ENCODE peak calls at places on chromosomes 12 and 14, in six cellular contexts. R is type B pancreatic cell, N is caudate nucleus, J is foreskin fibroblast, M is Caki2, Y is hypothalamus. T is an unnamed sample.

GRCh38 chr12:49403887-49404517 is 36.7 kb downstream of the SPATS2 start:
- DNase-seq in N (no peak), M (no peak), Y (no peak), J (no peak), R (no peak), T (no peak)

GRCh38 chr14:58315606-58316005 is 17.3 kb downstream of the ARID4A start:
- DNase-seq in Y (no peak), R (no peak), J (no peak), N (no peak), M (no peak), T (no peak)

GRCh38 chr12:34602213-34602940 is 580.1 kb downstream of the ALG10 start:
- DNase-seq in R (no peak), N (no peak), M (no peak), J (no peak), Y (no peak), T (no peak)

GRCh38 chr14:91061309-91061887 is 957 bp upstream of the RPS6KA5 start:
- DNase-seq in M (no peak), R (no peak), J (no peak), Y (no peak), N (no peak), T (no peak)

GRCh38 chr12:110619534-110619953 is 5.6 kb downstream of the TCTN1 start:
- DNase-seq in J (peak), R (no peak), M (no peak), Y (no peak), N (no peak), T (no peak)

GRCh38 chr12:109609256-109609821 is 35.7 kb downstream of the MVK start:
- DNase-seq in J (no peak), N (no peak), M (no peak), R (no peak), Y (no peak), T (no peak)

GRCh38 chr12:49626169-49626835 is 2.9 kb downstream of the PRPF40B start:
- DNase-seq in M (peak), J (no peak), Y (no peak), R (no peak), N (peak), T (no peak)

GRCh38 chr12:130194154-130194553 is 31.9 kb downstream of the FZD10 start:
- DNase-seq in N (no peak), R (no peak), Y (no peak), M (no peak), J (no peak), T (no peak)

GRCh38 chr12:48542300-48542928 is 17.0 kb downstream of the OR8S1 start:
- DNase-seq in N (peak), M (no peak), R (no peak), J (peak), Y (peak), T (peak)

GRCh38 chr12:57813971-57814771 is 4.4 kb downstream of the AVIL start:
- DNase-seq in N (no peak), R (no peak), J (no peak), Y (no peak), M (no peak), T (no peak)

GRCh38 chr12:8541591-8541990 is 886 bp upstream of the CLEC4E start:
- DNase-seq in N (no peak), J (no peak), R (no peak), M (no peak), Y (no peak), T (no peak)

GRCh38 chr12:11807453-11807852 is 158.0 kb downstream of the ETV6 start:
- DNase-seq in Y (no peak), J (no peak), R (no peak), N (no peak), M (no peak), T (no peak)

GRCh38 chr12:131511391-131511802 is 199.5 kb upstream of the SFSWAP start:
- DNase-seq in R (no peak), J (no peak), Y (no peak), M (peak), N (peak), T (peak)

GRCh38 chr12:19992311-19992710 is 376.0 kb upstream of the PDE3A start:
- DNase-seq in J (no peak), Y (no peak), R (no peak), M (peak), N (no peak), T (no peak)

GRCh38 chr14:88181072-88181471 is 142.0 kb downstream of the KCNK10 start:
- DNase-seq in J (no peak), R (no peak), Y (no peak), N (no peak), M (no peak), T (no peak)

GRCh38 chr12:124621296-124621660 is 53.9 kb upstream of the NCOR2 start:
- DNase-seq in R (no peak), J (no peak), M (no peak), N (no peak), Y (no peak), T (no peak)

GRCh38 chr12:52440821-52441319 is 6.7 kb upstream of the KRT75 start:
- DNase-seq in M (peak), R (no peak), Y (no peak), J (no peak), N (no peak), T (peak)

GRCh38 chr14:99754141-99755067 is 38.8 kb upstream of the EML1 start:
- DNase-seq in Y (no peak), N (no peak), R (no peak), M (no peak), J (no peak), T (no peak)

GRCh38 chr12:40055776-40056175 is 50.1 kb downstream of the SLC2A13 start:
- DNase-seq in Y (no peak), R (no peak), N (no peak), M (no peak), J (no peak), T (no peak)

GRCh38 chr14:96268426-96269358 is 12.7 kb downstream of the BDKRB1 start:
- DNase-seq in R (peak), J (peak), Y (no peak), M (peak), N (no peak), T (peak)

GRCh38 chr14:103905861-103906456 is 22.3 kb upstream of the TDRD9 start:
- DNase-seq in J (no peak), N (no peak), R (no peak), Y (no peak), M (no peak), T (no peak)

GRCh38 chr14:65141523-65141922 is 39.2 kb upstream of the MAX start:
- DNase-seq in J (no peak), N (no peak), Y (no peak), M (no peak), R (no peak), T (no peak)

GRCh38 chr14:24734917-24735500 is 101.0 kb upstream of the GZMB start:
- DNase-seq in Y (peak), R (no peak), N (peak), M (peak), J (peak), T (peak)

GRCh38 chr12:106984588-106985137 is 2.3 kb downstream of the MTERF2 start:
- DNase-seq in N (no peak), R (no peak), M (no peak), J (no peak), Y (no peak), T (no peak)

GRCh38 chr12:51976376-51977160 is 25.1 kb downstream of the ACVR1B start:
- DNase-seq in R (no peak), Y (no peak), M (peak), J (peak), N (no peak), T (peak)

GRCh38 chr12:105978276-105978675 is 160.5 kb downstream of the NUAK1 start:
- DNase-seq in N (no peak), Y (no peak), M (no peak), R (no peak), J (no peak), T (no peak)

GRCh38 chr14:43540948-43541347 is 966.1 kb downstream of the FSCB start:
- DNase-seq in M (no peak), N (no peak), R (no peak), J (no peak), Y (no peak), T (no peak)